ENCODE peak calls at places on chromosomes 6 and 20, in six cellular contexts. W, N, U, J, F and S are unnamed samples.

GRCh38 chr6:34544052-34544604 is 12.0 kb downstream of the SPDEF start:
- DNase-seq in W (no peak), N (no peak), U (no peak), J (no peak), F (no peak), S (no peak)

GRCh38 chr6:95578106-95578410 is 723 bp downstream of the MANEA start:
- DNase-seq in W (no peak), N (no peak), U (no peak), J (no peak), F (peak), S (no peak)

GRCh38 chr20:46605978-46606816 is 45.1 kb downstream of the SLC13A3 start:
- DNase-seq in W (no peak), N (no peak), U (no peak), J (no peak), F (no peak), S (no peak)

GRCh38 chr20:3209946-3210317 is 634 bp downstream of the ITPA start:
- DNase-seq in W (no peak), N (no peak), U (no peak), J (no peak), F (peak), S (no peak)

GRCh38 chr6:63543982-63544381 is 28.3 kb upstream of the LOC128125822 start:
- DNase-seq in W (no peak), N (no peak), U (no peak), J (no peak), F (no peak), S (no peak)

GRCh38 chr20:11608736-11609135 is 309.0 kb upstream of the BTBD3 start:
- DNase-seq in W (no peak), N (no peak), U (no peak), J (no peak), F (no peak), S (no peak)

GRCh38 chr6:30787954-30788353 is 43.6 kb upstream of the IER3 start:
- DNase-seq in W (no peak), N (no peak), U (peak), J (no peak), F (peak), S (no peak)

GRCh38 chr6:111724505-111724904 is 118.8 kb upstream of the TRAF3IP2 start:
- DNase-seq in W (no peak), N (no peak), U (no peak), J (no peak), F (peak), S (no peak)

GRCh38 chr6:1082040-1082935 is 229.6 kb upstream of the FOXQ1 start:
- DNase-seq in W (no peak), N (no peak), U (no peak), J (no peak), F (no peak), S (no peak)

GRCh38 chr20:38198238-38198861 is 33.3 kb upstream of the TGM2 start:
- DNase-seq in W (no peak), N (no peak), U (no peak), J (no peak), F (no peak), S (no peak)

GRCh38 chr20:45456632-45457031 is 12.9 kb upstream of the WFDC2 start:
- DNase-seq in W (no peak), N (peak), U (no peak), J (peak), F (peak), S (no peak)

GRCh38 chr6:71420693-71421328 is 132.2 kb downstream of the OGFRL1 start:
- DNase-seq in W (no peak), N (peak), U (peak), J (peak), F (no peak), S (peak)

GRCh38 chr20:48709744-48710143 is 118.1 kb downstream of the PREX1 start:
- DNase-seq in W (no peak), N (no peak), U (no peak), J (no peak), F (no peak), S (no peak)

GRCh38 chr20:3239867-3240775 is 1.1 kb upstream of the SLC4A11 start:
- DNase-seq in W (no peak), N (no peak), U (no peak), J (no peak), F (no peak), S (no peak)

GRCh38 chr20:22584630-22584921 is 204 bp upstream of the FOXA2 start:
- DNase-seq in W (no peak), N (peak), U (no peak), J (peak), F (no peak), S (no peak)

GRCh38 chr6:18392346-18392877 is 5.3 kb downstream of the RNF144B start:
- DNase-seq in W (no peak), N (no peak), U (no peak), J (no peak), F (no peak), S (no peak)

GRCh38 chr20:13231031-13231752 is 10.1 kb downstream of the ISM1 start:
- DNase-seq in W (no peak), N (no peak), U (no peak), J (peak), F (no peak), S (no peak)

GRCh38 chr6:14799928-14800327 is 445.9 kb upstream of the JARID2 start:
- DNase-seq in W (no peak), N (peak), U (peak), J (peak), F (peak), S (peak)

GRCh38 chr20:32737371-32738223 is 5.7 kb downstream of the COMMD7 start:
- DNase-seq in W (no peak), N (no peak), U (no peak), J (no peak), F (no peak), S (no peak)

GRCh38 chr20:31981784-31982183 is 13.8 kb downstream of the XKR7 start:
- DNase-seq in W (no peak), N (no peak), U (no peak), J (no peak), F (no peak), S (no peak)

DNA sequence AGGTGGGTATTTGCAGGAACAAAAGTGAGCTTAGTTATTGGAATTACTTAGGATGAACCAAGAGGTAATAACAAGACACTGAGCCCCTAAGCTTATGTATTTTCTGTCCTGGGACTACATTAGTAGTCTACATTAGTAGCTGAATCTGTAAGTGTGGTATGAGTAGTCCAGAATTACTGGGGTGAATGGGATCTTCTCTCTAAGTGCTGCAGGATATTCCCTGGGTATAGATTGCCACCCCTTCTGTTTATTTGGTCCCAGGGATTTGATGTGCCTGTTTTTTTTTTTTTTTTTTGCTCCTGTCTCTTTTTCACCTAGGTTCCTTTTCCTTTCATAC is 5.9 kb downstream of the CD2AP start:
- DNase-seq in W (no peak), N (no peak), U (no peak), J (no peak), F (no peak), S (no peak)
- H3K4me3 ChIP-seq in W (no peak), N (no peak), U (no peak), J (no peak), F (no peak), S (no peak)

DNA sequence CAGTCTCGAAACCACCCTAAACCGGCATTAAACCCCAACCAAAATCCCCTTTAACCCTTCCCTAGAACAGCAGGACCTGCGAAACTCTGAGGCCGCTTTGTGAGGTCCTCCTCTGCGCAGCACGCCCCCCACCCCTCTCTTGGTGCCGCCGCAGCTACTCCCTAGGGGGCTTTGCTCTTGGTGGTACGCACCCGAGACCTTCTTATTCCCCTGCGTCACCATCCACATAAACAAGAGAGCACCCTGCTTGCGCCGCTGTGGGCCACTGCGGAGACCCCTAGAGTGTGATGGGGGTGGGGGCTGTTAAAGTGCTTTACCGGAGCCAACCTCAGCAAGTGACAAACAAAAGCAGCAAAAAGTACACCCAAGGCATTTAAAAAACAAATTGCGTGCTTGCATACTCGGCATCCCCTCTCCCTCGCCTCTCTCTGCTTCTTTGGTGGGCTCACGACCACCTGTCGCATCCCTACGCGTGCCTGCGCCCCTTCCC is 502 bp upstream of the GNAS start:
- DNase-seq in W (no peak), N (no peak), U (no peak), J (no peak), F (no peak), S (no peak)
- TF ChIP-seq CTCF in W (no peak), N (no peak), U (no peak), J (no peak), F (no peak), S (no peak)

GRCh38 chr20:62603021-62603906 is 39.0 kb upstream of the SLCO4A1 start:
- DNase-seq in W (no peak), N (no peak), U (no peak), J (no peak), F (peak), S (peak)
- H3K4me3 ChIP-seq in W (peak), N (no peak), U (no peak), J (no peak), F (peak), S (no peak)

GRCh38 chr6:23003671-23004598 is 434.6 kb downstream of the HDGFL1 start:
- DNase-seq in W (no peak), N (peak), U (peak), J (no peak), F (no peak), S (peak)
- TF ChIP-seq CTCF in W (no peak), N (peak), U (no peak), J (no peak), F (no peak), S (no peak)

DNA sequence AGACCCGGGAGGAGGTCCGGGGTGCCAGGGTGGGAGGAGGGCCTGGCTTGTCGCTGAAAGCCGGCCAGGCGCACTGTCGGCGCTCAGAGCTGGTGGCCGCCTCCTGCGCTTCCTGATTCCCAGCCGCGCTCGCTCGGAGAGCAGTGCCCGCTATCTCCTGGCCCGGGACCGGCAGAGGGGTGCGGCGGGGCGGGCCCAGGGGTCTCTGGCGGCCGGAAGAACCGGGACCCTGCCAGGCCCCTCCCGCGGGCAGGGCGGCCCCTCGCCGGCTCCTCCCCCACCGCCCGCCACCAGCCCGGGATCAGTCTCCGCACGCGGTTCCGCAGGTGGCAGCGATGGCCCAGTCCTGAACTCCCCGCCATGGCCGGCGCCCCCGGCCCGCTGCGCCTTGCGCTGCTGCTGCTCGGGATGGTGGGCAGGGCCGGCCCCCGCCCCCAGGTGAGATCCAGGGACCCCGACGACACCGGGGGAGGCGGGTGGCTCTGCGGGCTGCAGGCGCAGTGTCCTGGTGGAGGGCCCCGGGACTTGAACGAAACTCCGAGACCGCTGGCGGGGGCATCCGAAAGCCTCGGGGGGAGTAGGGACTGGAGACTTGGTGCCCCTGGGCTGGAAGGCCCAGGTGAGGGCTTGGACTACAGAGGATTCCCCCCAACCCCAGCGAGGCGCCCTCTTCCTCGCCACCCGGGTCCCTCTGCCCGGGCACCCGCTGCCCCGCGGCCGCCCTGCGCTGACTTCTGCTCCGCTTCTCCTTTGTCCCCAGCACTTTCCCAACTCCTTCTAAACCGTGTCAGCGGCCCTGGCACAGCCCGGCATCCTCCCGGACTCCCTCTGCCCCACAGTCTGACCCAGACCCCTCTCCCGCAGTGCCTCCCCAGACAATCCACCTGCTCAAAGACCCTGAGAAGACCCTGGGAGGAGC is at the start of gene GLP1R:
- DNase-seq in W (no peak), N (peak), U (no peak), J (no peak), F (no peak), S (no peak)
- H3K4me3 ChIP-seq in W (peak), N (peak), U (no peak), J (peak), F (peak), S (peak)

DNA sequence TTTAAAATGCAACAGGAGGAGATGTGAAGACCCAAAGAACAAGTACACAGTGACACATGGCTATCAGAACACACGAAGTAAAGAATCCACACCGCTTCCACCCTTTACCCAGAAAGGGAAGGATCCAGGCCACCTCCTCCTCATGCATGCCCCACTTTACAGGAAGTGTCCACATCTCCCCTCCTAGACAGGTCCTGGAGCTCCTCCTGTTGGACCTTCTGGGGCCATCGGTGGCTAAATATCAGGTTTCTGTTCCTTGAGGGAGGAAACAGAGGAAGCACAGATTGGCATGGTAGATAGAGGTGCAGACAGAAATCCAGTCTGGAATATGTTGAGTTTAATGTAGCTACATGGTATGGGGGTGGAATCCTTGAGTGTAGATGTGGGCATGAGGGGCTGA is 10.9 kb downstream of the NINL start:
- DNase-seq in W (no peak), N (no peak), U (no peak), J (peak), F (peak), S (no peak)
- TF ChIP-seq CTCF in W (no peak), N (peak), U (no peak), J (peak), F (no peak), S (no peak)

GRCh38 chr20:9072741-9073310 is 3.9 kb downstream of the PLCB4 start:
- DNase-seq in W (no peak), N (peak), U (no peak), J (peak), F (no peak), S (no peak)

GRCh38 chr20:9068896-9069663 is at the start of gene PLCB4:
- DNase-seq in W (no peak), N (peak), U (no peak), J (peak), F (no peak), S (no peak)

GRCh38 chr20:9071976-9072726 is 3.3 kb downstream of the PLCB4 start:
- DNase-seq in W (no peak), N (no peak), U (no peak), J (peak), F (no peak), S (no peak)

GRCh38 chr20:9068232-9068781 is 580 bp upstream of the PLCB4 start:
- DNase-seq in W (no peak), N (peak), U (no peak), J (peak), F (no peak), S (no peak)

GRCh38 chr20:9070304-9070703 is 1.4 kb downstream of the PLCB4 start:
- DNase-seq in W (no peak), N (no peak), U (no peak), J (no peak), F (no peak), S (no peak)
- H3K4me3 ChIP-seq in W (no peak), N (no peak), U (no peak), J (peak), F (no peak), S (no peak)